ENCODE peak calls at places on chromosomes 2 and 18, in five cellular contexts. T is hypothalamus, M is AG09309, Z is right lobe of liver, F is left ventricle myocardium superior. Y is an unnamed sample.

GRCh38 chr2:127661949-127662510 is 13.3 kb downstream of the LIMS2 start:
- DNase-seq in T (no peak), F (peak), M (no peak), Z (peak), Y (no peak)

GRCh38 chr18:66682855-66683322 is 79.0 kb upstream of the CDH19 start:
- DNase-seq in T (no peak), F (no peak), Z (no peak), M (no peak), Y (no peak)

GRCh38 chr2:96679843-96680242 is 37.3 kb downstream of the FER1L5 start:
- DNase-seq in Z (no peak), T (no peak), F (no peak), M (no peak), Y (peak)

GRCh38 chr2:237858294-237859081 is 935 bp upstream of the RAMP1 start:
- DNase-seq in F (peak), Z (peak), M (peak), T (peak), Y (peak)

GRCh38 chr2:177537241-177537640 is 144.7 kb downstream of the AGPS start:
- DNase-seq in Z (no peak), T (no peak), F (no peak), M (no peak), Y (no peak)

GRCh38 chr18:8952174-8952573 is 150.3 kb upstream of the NDUFV2 start:
- DNase-seq in T (no peak), M (no peak), Z (no peak), F (no peak), Y (no peak)

GRCh38 chr2:120794716-120795115 is 59.0 kb downstream of the GLI2 start:
- DNase-seq in T (no peak), M (no peak), F (no peak), Z (no peak), Y (no peak)

GRCh38 chr2:18584608-18584954 is 4.8 kb downstream of the NT5C1B start:
- DNase-seq in M (no peak), Z (no peak), F (peak), T (no peak), Y (no peak)

GRCh38 chr2:206642075-206643025 is at the start of gene FAM237A:
- DNase-seq in M (peak), T (no peak), Z (no peak), F (peak), Y (no peak)

GRCh38 chr2:28956415-28956826 is 24.7 kb upstream of the TOGARAM2 start:
- DNase-seq in T (no peak), Z (peak), F (no peak), M (no peak), Y (no peak)